ENCODE peak calls at places on chromosomes 2 and 18, in seven cellular contexts. T is A549, I is NB4, Q is K562, D is HCT116, P is SK-N-SH, O is H1. N is an unnamed sample.

GRCh38 chr18:72868666-72869661 is 1.2 kb upstream of the NETO1 start:
- DNase-seq in T (no peak), I (no peak), Q (no peak), D (no peak), P (peak), O (peak), N (no peak)

GRCh38 chr2:187986392-187987105 is 305.1 kb upstream of the GULP1 start:
- DNase-seq in T (no peak), I (no peak), Q (no peak), D (no peak), P (no peak), O (no peak), N (peak)

GRCh38 chr2:119393971-119394748 is 27.4 kb downstream of the DBI start:
- DNase-seq in T (no peak), I (no peak), Q (no peak), D (no peak), P (no peak), O (no peak), N (no peak)

GRCh38 chr18:40355701-40356100 is 1599.3 kb upstream of the PIK3C3 start:
- DNase-seq in T (no peak), I (no peak), Q (no peak), D (no peak), P (no peak), O (no peak), N (no peak)

GRCh38 chr2:105515581-105516415 is 116.9 kb upstream of the FHL2 start:
- DNase-seq in T (no peak), I (no peak), Q (no peak), D (no peak), P (no peak), O (no peak), N (peak)

GRCh38 chr2:174777334-174777733 is 13.1 kb upstream of the CHRNA1 start:
- DNase-seq in T (no peak), I (no peak), Q (no peak), D (no peak), P (no peak), O (no peak), N (no peak)

GRCh38 chr2:48952071-48952604 is 196.6 kb upstream of the LHCGR start:
- DNase-seq in T (no peak), I (no peak), Q (no peak), D (no peak), P (peak), O (no peak), N (no peak)

GRCh38 chr2:126976721-126977328 is 78.1 kb downstream of the TEX51 start:
- DNase-seq in T (no peak), I (no peak), Q (no peak), D (no peak), P (peak), O (no peak), N (no peak)

GRCh38 chr2:237550057-237550415 is 16.3 kb upstream of the PRLH start:
- DNase-seq in T (no peak), I (no peak), Q (no peak), D (no peak), P (no peak), O (no peak), N (no peak)

GRCh38 chr2:88190808-88191721 is 20.9 kb downstream of the THNSL2 start:
- DNase-seq in T (peak), I (peak), Q (peak), D (peak), P (peak), O (peak), N (peak)

GRCh38 chr2:196478588-196478987 is 160.9 kb upstream of the CCDC150 start:
- DNase-seq in T (no peak), I (no peak), Q (no peak), D (no peak), P (no peak), O (no peak), N (no peak)

GRCh38 chr2:122500316-122501105 is 745.1 kb downstream of the TSN start:
- DNase-seq in T (no peak), I (no peak), Q (no peak), D (no peak), P (no peak), O (no peak), N (no peak)

GRCh38 chr2:40394030-40394429 is 57.9 kb downstream of the SLC8A1 start:
- DNase-seq in T (no peak), I (peak), Q (no peak), D (no peak), P (no peak), O (no peak), N (no peak)

GRCh38 chr2:185583058-185583816 is 155.4 kb upstream of the FSIP2 start:
- DNase-seq in T (peak), I (no peak), Q (no peak), D (peak), P (no peak), O (no peak), N (no peak)

GRCh38 chr2:9327873-9328352 is 95.4 kb downstream of the ITGB1BP1 start:
- DNase-seq in T (no peak), I (no peak), Q (peak), D (no peak), P (no peak), O (no peak), N (peak)

GRCh38 chr2:50396301-50396637 is 635.7 kb downstream of the NRXN1 start:
- DNase-seq in T (no peak), I (no peak), Q (no peak), D (no peak), P (no peak), O (no peak), N (no peak)

DNA sequence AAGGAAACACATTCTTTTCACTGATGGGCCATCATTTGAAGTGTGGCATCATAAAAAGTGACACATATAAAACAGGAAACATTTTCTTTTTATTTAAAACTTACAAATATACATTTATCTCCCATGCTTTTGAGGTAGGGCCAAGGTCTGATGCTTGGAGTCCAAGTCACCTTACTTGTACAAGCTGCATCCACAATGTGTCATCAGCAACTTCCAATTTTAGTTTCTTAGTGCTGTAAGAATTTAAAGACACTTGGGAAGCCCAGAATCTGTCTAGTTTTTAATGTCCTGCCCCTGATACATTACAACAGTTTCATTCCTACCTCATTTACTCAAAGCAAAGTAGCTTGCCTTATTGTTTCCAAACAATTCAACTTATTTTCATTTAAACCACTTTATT is 297.7 kb downstream of the MTX2 start:
- DNase-seq in T (no peak), I (no peak), Q (no peak), D (no peak), P (no peak), O (no peak), N (peak)
- TF ChIP-seq MAX in T (no peak), I (no peak), Q (no peak), D (no peak), P (no peak), O (no peak), N (no peak)

GRCh38 chr18:60050821-60051220 is 151.0 kb downstream of the PMAIP1 start:
- DNase-seq in T (no peak), I (no peak), Q (no peak), D (no peak), P (no peak), O (no peak), N (no peak)

GRCh38 chr18:60049172-60049571 is 149.4 kb downstream of the PMAIP1 start:
- DNase-seq in T (no peak), I (no peak), Q (no peak), D (no peak), P (no peak), O (no peak), N (no peak)

GRCh38 chr18:60059216-60059615 is 159.4 kb downstream of the PMAIP1 start:
- DNase-seq in T (no peak), I (no peak), Q (no peak), D (no peak), P (no peak), O (no peak), N (no peak)

DNA sequence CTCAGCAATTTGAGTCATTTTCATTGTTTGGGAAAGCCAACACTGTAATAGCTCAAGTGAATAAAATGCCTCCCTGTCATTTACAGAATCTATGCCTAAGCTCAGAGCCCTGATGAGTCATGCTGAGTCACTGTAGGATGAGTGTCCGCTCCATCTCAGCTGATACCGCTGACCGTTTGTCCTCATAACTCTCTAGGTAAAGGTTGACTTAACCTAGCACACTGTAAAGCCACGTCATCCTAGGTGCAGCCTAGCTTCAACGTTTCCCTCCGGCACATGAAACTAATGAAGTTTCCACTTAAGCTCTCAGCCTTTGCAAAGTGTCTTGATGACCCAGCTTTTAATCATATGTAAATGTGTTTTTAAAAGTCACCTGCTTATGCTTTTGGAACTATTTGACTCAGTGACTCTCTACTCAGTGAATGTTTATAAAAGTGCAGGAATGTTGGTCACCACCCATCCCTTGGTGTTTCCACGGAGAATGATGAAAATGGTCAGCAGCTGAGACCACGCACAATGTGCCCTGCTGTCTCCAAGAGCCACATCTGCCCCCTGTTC is 154.0 kb downstream of the PMAIP1 start:
- DNase-seq in T (peak), I (peak), Q (peak), D (peak), P (no peak), O (no peak), N (peak)
- TF ChIP-seq MAX in T (peak), I (no peak), Q (no peak), D (peak), P (peak), O (no peak), N (no peak)

GRCh38 chr2:12300927-12301326 is 415.8 kb upstream of the TRIB2 start:
- DNase-seq in T (no peak), I (no peak), Q (no peak), D (no peak), P (no peak), O (no peak), N (peak)

GRCh38 chr2:12303181-12304030 is 413.3 kb upstream of the TRIB2 start:
- DNase-seq in T (no peak), I (peak), Q (no peak), D (no peak), P (no peak), O (no peak), N (no peak)

GRCh38 chr2:12302691-12303090 is 414.0 kb upstream of the TRIB2 start:
- DNase-seq in T (no peak), I (no peak), Q (no peak), D (no peak), P (no peak), O (no peak), N (no peak)

GRCh38 chr2:12300019-12300602 is 416.6 kb upstream of the TRIB2 start:
- DNase-seq in T (no peak), I (no peak), Q (no peak), D (no peak), P (no peak), O (no peak), N (peak)

DNA sequence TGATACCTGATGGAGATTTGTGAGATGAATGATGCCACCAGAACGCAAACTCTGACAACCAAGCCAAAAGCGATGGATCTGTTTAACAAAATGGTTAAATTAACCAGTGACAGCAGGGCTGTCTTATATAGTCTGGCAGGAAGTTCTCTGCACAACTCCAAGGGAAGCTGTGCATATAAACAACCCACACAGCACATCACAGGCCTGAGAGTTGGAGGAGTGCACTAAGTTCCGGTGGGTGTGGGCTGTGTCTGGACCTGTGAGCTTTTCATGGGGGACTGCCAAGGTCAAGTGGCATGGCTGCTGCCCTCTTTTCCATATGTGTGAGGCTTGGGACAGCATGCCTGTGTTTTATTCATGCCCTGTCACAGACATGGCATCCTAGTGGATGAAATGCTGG is 414.6 kb upstream of the TRIB2 start:
- DNase-seq in T (no peak), I (no peak), Q (no peak), D (no peak), P (no peak), O (no peak), N (no peak)
- TF ChIP-seq MAX in T (no peak), I (no peak), Q (no peak), D (no peak), P (no peak), O (no peak), N (no peak)

GRCh38 chr2:35033748-35034147 is 1321.8 kb upstream of the CRIM1 start:
- DNase-seq in T (no peak), I (no peak), Q (no peak), D (no peak), P (no peak), O (no peak), N (no peak)

DNA sequence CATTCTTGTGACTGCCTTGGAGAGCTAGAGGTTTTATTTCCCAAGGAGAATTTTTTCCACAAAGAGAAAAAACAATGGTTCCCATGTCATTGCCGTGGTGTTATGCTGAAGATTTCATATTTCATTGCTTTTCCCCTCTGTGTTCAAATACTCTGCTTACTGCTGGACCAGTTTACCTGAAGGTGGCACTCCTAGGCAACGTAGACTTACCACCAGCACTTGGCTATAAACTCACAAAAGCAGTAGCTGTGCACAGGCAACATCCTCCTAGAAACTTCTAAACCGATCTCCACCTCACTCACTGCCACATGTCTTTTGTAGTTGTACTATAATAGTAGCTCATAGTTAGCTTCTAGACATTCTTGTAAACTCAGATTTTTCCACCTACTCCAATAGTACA is 1319.7 kb upstream of the CRIM1 start:
- DNase-seq in T (peak), I (peak), Q (no peak), D (no peak), P (peak), O (no peak), N (no peak)
- TF ChIP-seq MAX in T (no peak), I (no peak), Q (no peak), D (no peak), P (no peak), O (no peak), N (no peak)

DNA sequence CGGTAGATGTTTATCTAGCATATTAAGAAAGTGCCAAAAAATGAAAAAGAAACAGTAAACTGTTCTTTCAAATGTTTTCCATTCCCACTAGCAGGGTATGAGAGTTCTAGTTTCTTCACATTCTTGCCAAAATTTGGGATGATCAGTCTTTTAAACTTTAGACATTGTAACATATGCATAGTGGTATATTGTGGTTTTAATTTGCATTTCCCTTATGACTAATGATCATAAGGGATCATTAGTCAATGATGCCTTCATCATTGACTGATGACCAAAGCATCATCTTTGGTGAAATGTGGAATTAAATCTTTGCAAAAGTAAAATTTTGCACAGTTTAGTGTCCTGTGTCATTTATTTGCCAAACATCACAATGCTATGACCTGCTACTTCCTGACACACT is 59.0 kb upstream of the SLC1A4 start:
- DNase-seq in T (no peak), I (no peak), Q (no peak), D (no peak), P (no peak), O (no peak), N (no peak)
- TF ChIP-seq MAX in T (no peak), I (no peak), Q (no peak), D (no peak), P (no peak), O (no peak), N (no peak)

GRCh38 chr18:48634491-48634890 is 95.7 kb downstream of the CTIF start:
- DNase-seq in T (no peak), I (no peak), Q (no peak), D (no peak), P (no peak), O (no peak), N (no peak)

GRCh38 chr18:48634975-48635374 is 96.1 kb downstream of the CTIF start:
- DNase-seq in T (no peak), I (no peak), Q (no peak), D (no peak), P (no peak), O (no peak), N (no peak)

GRCh38 chr18:48632676-48633257 is 93.9 kb downstream of the CTIF start:
- DNase-seq in T (no peak), I (no peak), Q (no peak), D (no peak), P (no peak), O (no peak), N (no peak)

GRCh38 chr18:48629730-48630324 is 91.0 kb downstream of the CTIF start:
- DNase-seq in T (peak), I (no peak), Q (no peak), D (peak), P (peak), O (no peak), N (peak)

GRCh38 chr18:48631851-48632250 is 93.0 kb downstream of the CTIF start:
- DNase-seq in T (no peak), I (no peak), Q (no peak), D (no peak), P (no peak), O (no peak), N (no peak)
- TF ChIP-seq MAX in T (no peak), I (no peak), Q (no peak), D (no peak), P (no peak), O (no peak), N (no peak)

GRCh38 chr2:115083216-115083615 is 640.8 kb downstream of the DPP10 start:
- DNase-seq in T (no peak), I (peak), Q (no peak), D (no peak), P (peak), O (no peak), N (no peak)
- TF ChIP-seq MAX in T (no peak), I (no peak), Q (no peak), D (no peak), P (no peak), O (no peak), N (no peak)

DNA sequence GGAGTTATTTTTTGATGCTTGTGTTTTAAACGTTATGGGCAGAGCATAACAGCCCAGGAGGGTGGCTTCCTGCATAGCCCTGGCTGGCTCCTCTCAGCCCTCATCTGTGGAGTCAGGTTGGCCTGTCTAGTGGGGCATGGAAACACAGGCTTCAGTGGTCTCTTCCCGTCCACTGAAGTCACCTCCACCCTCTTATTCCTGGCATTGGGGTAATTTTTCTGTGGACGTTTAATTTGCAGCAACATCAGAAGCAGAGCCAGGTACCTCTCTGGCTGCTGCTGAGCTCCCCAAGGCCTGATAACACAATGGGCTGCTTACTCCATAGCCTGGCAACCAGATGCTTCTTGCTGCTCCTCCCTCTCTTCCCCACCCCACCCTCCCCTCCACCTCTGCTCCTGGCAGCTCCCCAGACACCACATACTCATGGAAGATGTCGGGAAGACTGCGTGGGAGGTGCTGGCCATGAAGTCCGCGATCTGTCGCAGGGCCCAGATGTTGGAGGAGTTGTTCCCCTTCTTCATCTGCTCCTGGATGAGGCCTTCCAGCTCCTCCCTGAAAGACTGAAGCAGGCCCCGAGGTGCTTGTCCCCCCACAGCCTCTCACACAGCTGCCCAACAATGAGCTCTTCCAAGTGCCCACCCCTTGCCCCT is 64.0 kb downstream of the ADD2 start:
- DNase-seq in T (no peak), I (no peak), Q (peak), D (no peak), P (peak), O (no peak), N (no peak)
- TF ChIP-seq MAX in T (no peak), I (no peak), Q (no peak), D (no peak), P (no peak), O (no peak), N (no peak)

GRCh38 chr2:69968609-69969008 is 7.2 kb upstream of the ASPRV1 start:
- DNase-seq in T (no peak), I (no peak), Q (no peak), D (no peak), P (no peak), O (no peak), N (no peak)

GRCh38 chr2:69966496-69966895 is 5.1 kb upstream of the ASPRV1 start:
- DNase-seq in T (no peak), I (no peak), Q (no peak), D (no peak), P (no peak), O (no peak), N (no peak)

GRCh38 chr2:69969126-69969983 is 7.9 kb upstream of the ASPRV1 start:
- DNase-seq in T (no peak), I (no peak), Q (no peak), D (no peak), P (no peak), O (no peak), N (no peak)

GRCh38 chr2:69973335-69973735 is 11.9 kb upstream of the ASPRV1 start:
- DNase-seq in T (no peak), I (no peak), Q (peak), D (no peak), P (no peak), O (no peak), N (no peak)

GRCh38 chr2:69969991-69970390 is 8.6 kb upstream of the ASPRV1 start:
- DNase-seq in T (no peak), I (no peak), Q (no peak), D (no peak), P (no peak), O (no peak), N (no peak)
- TF ChIP-seq MAX in T (no peak), I (no peak), Q (no peak), D (no peak), P (no peak), O (no peak), N (no peak)

GRCh38 chr18:68181956-68182355 is 533.0 kb downstream of the TMX3 start:
- DNase-seq in T (no peak), I (no peak), Q (no peak), D (no peak), P (no peak), O (no peak), N (no peak)
- TF ChIP-seq MAX in T (no peak), I (no peak), Q (no peak), D (no peak), P (peak), O (no peak), N (no peak)